ENCODE peak calls at places on chromosomes 16 and 17, in four cellular contexts. One of them, this sample, is unnamed.

GRCh38 chr17:19629449-19629848 is 19.1 kb upstream of the ALDH3A2 start:
- DNase-seq in A549: no peak
- DNase-seq in ELR: no peak
- DNase-seq in stimulated activated naive CD8-positive, alpha-beta T cell treated with anti-CD3 and anti-CD28 coated beads, Interleukin-15, Interleukin-2, amounts not matched to agents 100 U/mL and 50 U/mL, for 24 hours: no peak
- DNase-seq in this sample: no peak

GRCh38 chr16:84607694-84608093 is 10.2 kb downstream of the COTL1 start:
- DNase-seq in A549: no peak
- DNase-seq in ELR: no peak
- DNase-seq in stimulated activated naive CD8-positive, alpha-beta T cell treated with anti-CD3 and anti-CD28 coated beads, Interleukin-15, Interleukin-2, amounts not matched to agents 100 U/mL and 50 U/mL, for 24 hours: no peak
- DNase-seq in this sample: no peak

GRCh38 chr17:31902693-31903092 is 1.2 kb upstream of the UTP6 start:
- DNase-seq in A549: no peak
- DNase-seq in ELR: no peak
- DNase-seq in stimulated activated naive CD8-positive, alpha-beta T cell treated with anti-CD3 and anti-CD28 coated beads, Interleukin-15, Interleukin-2, amounts not matched to agents 100 U/mL and 50 U/mL, for 24 hours: no peak
- DNase-seq in this sample: no peak

GRCh38 chr17:43528988-43529814 is 16.9 kb downstream of the ETV4 start:
- DNase-seq in A549: no peak
- DNase-seq in ELR: no peak
- DNase-seq in stimulated activated naive CD8-positive, alpha-beta T cell treated with anti-CD3 and anti-CD28 coated beads, Interleukin-15, Interleukin-2, amounts not matched to agents 100 U/mL and 50 U/mL, for 24 hours: no peak
- DNase-seq in this sample: no peak

GRCh38 chr17:42657824-42658588 is 1.1 kb upstream of the TUBG2 start:
- DNase-seq in A549: no peak
- DNase-seq in ELR: no peak
- DNase-seq in stimulated activated naive CD8-positive, alpha-beta T cell treated with anti-CD3 and anti-CD28 coated beads, Interleukin-15, Interleukin-2, amounts not matched to agents 100 U/mL and 50 U/mL, for 24 hours: no peak
- DNase-seq in this sample: no peak

GRCh38 chr16:53266156-53266555 is 168.1 kb upstream of the RBL2 start:
- DNase-seq in A549: no peak
- DNase-seq in ELR: no peak
- DNase-seq in stimulated activated naive CD8-positive, alpha-beta T cell treated with anti-CD3 and anti-CD28 coated beads, Interleukin-15, Interleukin-2, amounts not matched to agents 100 U/mL and 50 U/mL, for 24 hours: no peak
- DNase-seq in this sample: no peak

GRCh38 chr17:77320046-77320445 is 179.3 kb downstream of the SEC14L1 start:
- DNase-seq in A549: no peak
- DNase-seq in ELR: peak; percentile 62
- DNase-seq in stimulated activated naive CD8-positive, alpha-beta T cell treated with anti-CD3 and anti-CD28 coated beads, Interleukin-15, Interleukin-2, amounts not matched to agents 100 U/mL and 50 U/mL, for 24 hours: no peak
- DNase-seq in this sample: no peak

GRCh38 chr16:303760-304505 is 21.0 kb downstream of the PDIA2 start:
- DNase-seq in A549: no peak
- DNase-seq in ELR: no peak
- DNase-seq in stimulated activated naive CD8-positive, alpha-beta T cell treated with anti-CD3 and anti-CD28 coated beads, Interleukin-15, Interleukin-2, amounts not matched to agents 100 U/mL and 50 U/mL, for 24 hours: no peak
- DNase-seq in this sample: no peak

GRCh38 chr16:85051710-85052082 is 24.1 kb downstream of the KIAA0513 start:
- DNase-seq in A549: no peak
- DNase-seq in ELR: no peak
- DNase-seq in stimulated activated naive CD8-positive, alpha-beta T cell treated with anti-CD3 and anti-CD28 coated beads, Interleukin-15, Interleukin-2, amounts not matched to agents 100 U/mL and 50 U/mL, for 24 hours: no peak
- DNase-seq in this sample: no peak

GRCh38 chr17:77693301-77693700 is 265.2 kb upstream of the TNRC6C start:
- DNase-seq in A549: no peak
- DNase-seq in ELR: no peak
- DNase-seq in stimulated activated naive CD8-positive, alpha-beta T cell treated with anti-CD3 and anti-CD28 coated beads, Interleukin-15, Interleukin-2, amounts not matched to agents 100 U/mL and 50 U/mL, for 24 hours: no peak
- DNase-seq in this sample: no peak

GRCh38 chr16:30997000-30997886 is 12.2 kb downstream of the HSD3B7 start:
- DNase-seq in A549: peak; percentile 93
- DNase-seq in ELR: peak; percentile 87
- DNase-seq in stimulated activated naive CD8-positive, alpha-beta T cell treated with anti-CD3 and anti-CD28 coated beads, Interleukin-15, Interleukin-2, amounts not matched to agents 100 U/mL and 50 U/mL, for 24 hours: peak; percentile 89
- DNase-seq in this sample: peak; percentile 86

GRCh38 chr17:21250719-21251305 is 2.4 kb downstream of the NATD1 start:
- DNase-seq in A549: no peak
- DNase-seq in ELR: no peak
- DNase-seq in stimulated activated naive CD8-positive, alpha-beta T cell treated with anti-CD3 and anti-CD28 coated beads, Interleukin-15, Interleukin-2, amounts not matched to agents 100 U/mL and 50 U/mL, for 24 hours: no peak
- DNase-seq in this sample: no peak

GRCh38 chr17:1552911-1553310 is 9.7 kb downstream of the PITPNA start:
- DNase-seq in A549: no peak
- DNase-seq in ELR: no peak
- DNase-seq in stimulated activated naive CD8-positive, alpha-beta T cell treated with anti-CD3 and anti-CD28 coated beads, Interleukin-15, Interleukin-2, amounts not matched to agents 100 U/mL and 50 U/mL, for 24 hours: no peak
- DNase-seq in this sample: no peak

GRCh38 chr17:66413564-66414520 is 111.4 kb downstream of the PRKCA start:
- DNase-seq in A549: no peak
- DNase-seq in ELR: no peak
- DNase-seq in stimulated activated naive CD8-positive, alpha-beta T cell treated with anti-CD3 and anti-CD28 coated beads, Interleukin-15, Interleukin-2, amounts not matched to agents 100 U/mL and 50 U/mL, for 24 hours: no peak
- DNase-seq in this sample: no peak

GRCh38 chr16:85337910-85338637 is 225.8 kb upstream of the CIBAR2 start:
- DNase-seq in A549: no peak
- DNase-seq in ELR: no peak
- DNase-seq in stimulated activated naive CD8-positive, alpha-beta T cell treated with anti-CD3 and anti-CD28 coated beads, Interleukin-15, Interleukin-2, amounts not matched to agents 100 U/mL and 50 U/mL, for 24 hours: no peak
- DNase-seq in this sample: no peak

GRCh38 chr16:65548470-65548869 is 426.6 kb upstream of the CDH11 start:
- DNase-seq in A549: no peak
- DNase-seq in ELR: peak; percentile 10
- DNase-seq in stimulated activated naive CD8-positive, alpha-beta T cell treated with anti-CD3 and anti-CD28 coated beads, Interleukin-15, Interleukin-2, amounts not matched to agents 100 U/mL and 50 U/mL, for 24 hours: no peak
- DNase-seq in this sample: no peak

GRCh38 chr17:8225813-8226535 is 15.6 kb upstream of the AURKB start:
- DNase-seq in A549: peak; percentile 44
- DNase-seq in ELR: peak; percentile 91
- DNase-seq in stimulated activated naive CD8-positive, alpha-beta T cell treated with anti-CD3 and anti-CD28 coated beads, Interleukin-15, Interleukin-2, amounts not matched to agents 100 U/mL and 50 U/mL, for 24 hours: peak; percentile 77
- DNase-seq in this sample: peak; percentile 91

GRCh38 chr16:76749780-76750375 is 441.1 kb upstream of the MON1B start:
- DNase-seq in A549: no peak
- DNase-seq in ELR: no peak
- DNase-seq in stimulated activated naive CD8-positive, alpha-beta T cell treated with anti-CD3 and anti-CD28 coated beads, Interleukin-15, Interleukin-2, amounts not matched to agents 100 U/mL and 50 U/mL, for 24 hours: no peak
- DNase-seq in this sample: no peak

GRCh38 chr16:4454618-4455017 is 19.8 kb downstream of the NMRAL1 start:
- DNase-seq in A549: no peak
- DNase-seq in ELR: no peak
- DNase-seq in stimulated activated naive CD8-positive, alpha-beta T cell treated with anti-CD3 and anti-CD28 coated beads, Interleukin-15, Interleukin-2, amounts not matched to agents 100 U/mL and 50 U/mL, for 24 hours: no peak
- DNase-seq in this sample: no peak

GRCh38 chr16:85179344-85180046 is 67.2 kb upstream of the CIBAR2 start:
- DNase-seq in A549: no peak
- DNase-seq in ELR: no peak
- DNase-seq in stimulated activated naive CD8-positive, alpha-beta T cell treated with anti-CD3 and anti-CD28 coated beads, Interleukin-15, Interleukin-2, amounts not matched to agents 100 U/mL and 50 U/mL, for 24 hours: no peak
- DNase-seq in this sample: no peak

GRCh38 chr17:8057691-8058114 is 18.8 kb downstream of the ALOX15B start:
- DNase-seq in A549: peak; percentile 97
- DNase-seq in ELR: peak; percentile 88
- DNase-seq in stimulated activated naive CD8-positive, alpha-beta T cell treated with anti-CD3 and anti-CD28 coated beads, Interleukin-15, Interleukin-2, amounts not matched to agents 100 U/mL and 50 U/mL, for 24 hours: peak; percentile 43
- DNase-seq in this sample: peak; percentile 49

GRCh38 chr17:4536259-4536741 is 18.9 kb downstream of the MYBBP1A start:
- DNase-seq in A549: no peak
- DNase-seq in ELR: no peak
- DNase-seq in stimulated activated naive CD8-positive, alpha-beta T cell treated with anti-CD3 and anti-CD28 coated beads, Interleukin-15, Interleukin-2, amounts not matched to agents 100 U/mL and 50 U/mL, for 24 hours: no peak
- DNase-seq in this sample: no peak

GRCh38 chr16:75244844-75245758 is 6.3 kb downstream of the BCAR1 start:
- DNase-seq in A549: peak; percentile 67
- DNase-seq in ELR: peak; percentile 98
- DNase-seq in stimulated activated naive CD8-positive, alpha-beta T cell treated with anti-CD3 and anti-CD28 coated beads, Interleukin-15, Interleukin-2, amounts not matched to agents 100 U/mL and 50 U/mL, for 24 hours: no peak
- DNase-seq in this sample: no peak

GRCh38 chr17:10130263-10130662 is 68.1 kb downstream of the GAS7 start:
- DNase-seq in A549: no peak
- DNase-seq in ELR: no peak
- DNase-seq in stimulated activated naive CD8-positive, alpha-beta T cell treated with anti-CD3 and anti-CD28 coated beads, Interleukin-15, Interleukin-2, amounts not matched to agents 100 U/mL and 50 U/mL, for 24 hours: no peak
- DNase-seq in this sample: no peak

GRCh38 chr17:82213251-82214011 is 789 bp upstream of the CCDC57 start:
- DNase-seq in A549: peak; percentile 97
- DNase-seq in ELR: peak; percentile 89
- DNase-seq in stimulated activated naive CD8-positive, alpha-beta T cell treated with anti-CD3 and anti-CD28 coated beads, Interleukin-15, Interleukin-2, amounts not matched to agents 100 U/mL and 50 U/mL, for 24 hours: peak; percentile 72
- DNase-seq in this sample: peak; percentile 65

GRCh38 chr17:71942626-71943025 is 178.2 kb upstream of the SOX9 start:
- DNase-seq in A549: no peak
- DNase-seq in ELR: no peak
- DNase-seq in stimulated activated naive CD8-positive, alpha-beta T cell treated with anti-CD3 and anti-CD28 coated beads, Interleukin-15, Interleukin-2, amounts not matched to agents 100 U/mL and 50 U/mL, for 24 hours: no peak
- DNase-seq in this sample: no peak

GRCh38 chr16:67653131-67654068 is 6.7 kb downstream of the ACD start:
- DNase-seq in A549: no peak
- DNase-seq in ELR: peak; percentile 44
- DNase-seq in stimulated activated naive CD8-positive, alpha-beta T cell treated with anti-CD3 and anti-CD28 coated beads, Interleukin-15, Interleukin-2, amounts not matched to agents 100 U/mL and 50 U/mL, for 24 hours: no peak
- DNase-seq in this sample: no peak

GRCh38 chr17:12107905-12108304 is 87.2 kb downstream of the MAP2K4 start:
- DNase-seq in A549: no peak
- DNase-seq in ELR: peak; percentile 46
- DNase-seq in stimulated activated naive CD8-positive, alpha-beta T cell treated with anti-CD3 and anti-CD28 coated beads, Interleukin-15, Interleukin-2, amounts not matched to agents 100 U/mL and 50 U/mL, for 24 hours: no peak
- DNase-seq in this sample: no peak

GRCh38 chr17:74324521-74324920 is 1.5 kb upstream of the KIF19 start:
- DNase-seq in A549: no peak
- DNase-seq in ELR: no peak
- DNase-seq in stimulated activated naive CD8-positive, alpha-beta T cell treated with anti-CD3 and anti-CD28 coated beads, Interleukin-15, Interleukin-2, amounts not matched to agents 100 U/mL and 50 U/mL, for 24 hours: no peak
- DNase-seq in this sample: no peak

This sample was measured in activated CD4-positive, alpha-beta T cell treated with anti-CD3 and anti-CD28 coated beads for 48 hours.